ENCODE peak calls at places on chromosomes 5 and 9, in eight cellular contexts. O is breast epithelium; J is renal cortical epithelial cell; E is activated naive CD8-positive, alpha-beta T cell treated with anti-CD3 and anti-CD28 coated beads, Interleukin-2, amount 50 U/mL, for 24 hours; L is Calu3; Q is HT1080; C is stimulated activated CD8-positive, alpha-beta memory T cell treated with anti-CD3 and anti-CD28 coated beads, Interleukin-12 subunit alpha, Interleukin-12 subunit beta, amount 100 ng/mL, for 4 hours; F is GM03348. V is an unnamed sample.

GRCh38 chr9:132894343-132894742 is 15.6 kb downstream of the SPACA9 start:
- DNase-seq in O (no peak), J (no peak), E (no peak), L (no peak), Q (no peak), C (no peak), F (no peak), V (no peak)

GRCh38 chr5:441996-442334 is 1.0 kb upstream of the EXOC3 start:
- DNase-seq in O (no peak), J (no peak), E (no peak), L (no peak), Q (no peak), C (no peak), F (no peak), V (no peak)

GRCh38 chr9:4515958-4516375 is 25.7 kb downstream of the SLC1A1 start:
- DNase-seq in O (no peak), J (no peak), E (no peak), L (no peak), Q (no peak), C (no peak), F (peak), V (no peak)

GRCh38 chr5:15539951-15540350 is 40.0 kb downstream of the FBXL7 start:
- DNase-seq in O (no peak), J (no peak), E (no peak), L (no peak), Q (no peak), C (no peak), F (no peak), V (no peak)

GRCh38 chr9:86434039-86434726 is 80.0 kb upstream of the TUT7 start:
- DNase-seq in O (no peak), J (peak), E (no peak), L (peak), Q (peak), C (no peak), F (peak), V (peak)

GRCh38 chr9:119884411-119884810 is 515.2 kb upstream of the BRINP1 start:
- DNase-seq in O (no peak), J (peak), E (no peak), L (no peak), Q (no peak), C (no peak), F (peak), V (no peak)

GRCh38 chr9:115952667-115953316 is 200.8 kb upstream of the PAPPA start:
- DNase-seq in O (no peak), J (peak), E (no peak), L (no peak), Q (peak), C (no peak), F (no peak), V (peak)

GRCh38 chr9:121782514-121783110 is 131.2 kb downstream of the DAB2IP start:
- DNase-seq in O (no peak), J (no peak), E (no peak), L (no peak), Q (no peak), C (no peak), F (no peak), V (no peak)

GRCh38 chr5:143898914-143899591 is 87.1 kb downstream of the HMHB1 start:
- DNase-seq in O (no peak), J (no peak), E (no peak), L (no peak), Q (no peak), C (no peak), F (no peak), V (no peak)

GRCh38 chr9:126347911-126348760 is 21.5 kb downstream of the MVB12B start:
- DNase-seq in O (no peak), J (peak), E (no peak), L (no peak), Q (no peak), C (no peak), F (no peak), V (peak)